ENCODE peak calls at places on chromosomes 4 and X, in eight cellular contexts. One of them, this sample, is unnamed.
A peak's percentile ranks its signal among the peaks of the same experiment; 100 is the strongest.

GRCh38 chr4:100754741-100755140 is 236.9 kb upstream of the EMCN start:
- DNase-seq in neuronal stem cell: no peak
- DNase-seq in uterus: no peak
- DNase-seq in tibial nerve: no peak
- DNase-seq in A549: no peak
- DNase-seq in left lung: no peak
- DNase-seq in Caco-2: no peak
- DNase-seq in CD4-positive, alpha-beta memory T cell: no peak
- DNase-seq in this sample: no peak

GRCh38 chrX:49071877-49072711 is 1.7 kb downstream of the PRAF2 start:
- DNase-seq in neuronal stem cell: no peak
- DNase-seq in uterus: peak; percentile 84
- DNase-seq in tibial nerve: peak; percentile 62
- DNase-seq in A549: no peak
- DNase-seq in left lung: peak; percentile 83
- DNase-seq in Caco-2: no peak
- DNase-seq in CD4-positive, alpha-beta memory T cell: no peak
- DNase-seq in this sample: no peak

GRCh38 chrX:16558489-16558888 is 91.5 kb upstream of the S100G start:
- DNase-seq in neuronal stem cell: no peak
- DNase-seq in uterus: no peak
- DNase-seq in tibial nerve: no peak
- DNase-seq in A549: no peak
- DNase-seq in left lung: no peak
- DNase-seq in Caco-2: no peak
- DNase-seq in CD4-positive, alpha-beta memory T cell: no peak
- DNase-seq in this sample: no peak

GRCh38 chr4:138828926-138829325 is 186.7 kb upstream of the NOCT start:
- DNase-seq in neuronal stem cell: no peak
- DNase-seq in uterus: no peak
- DNase-seq in tibial nerve: no peak
- DNase-seq in A549: no peak
- DNase-seq in left lung: no peak
- DNase-seq in Caco-2: no peak
- DNase-seq in CD4-positive, alpha-beta memory T cell: no peak
- DNase-seq in this sample: no peak

GRCh38 chr4:69749771-69750170 is 10.6 kb downstream of the SULT1B1 start:
- DNase-seq in neuronal stem cell: no peak
- DNase-seq in uterus: no peak
- DNase-seq in tibial nerve: no peak
- DNase-seq in A549: no peak
- DNase-seq in left lung: no peak
- DNase-seq in Caco-2: no peak
- DNase-seq in CD4-positive, alpha-beta memory T cell: no peak
- DNase-seq in this sample: no peak

GRCh38 chr4:47855350-47855749 is 17.5 kb upstream of the CORIN start:
- DNase-seq in neuronal stem cell: no peak
- DNase-seq in uterus: peak; percentile 37
- DNase-seq in tibial nerve: no peak
- DNase-seq in A549: no peak
- DNase-seq in left lung: no peak
- DNase-seq in Caco-2: no peak
- DNase-seq in CD4-positive, alpha-beta memory T cell: no peak
- DNase-seq in this sample: no peak

GRCh38 chrX:17374619-17375360 is at the start of gene NHS:
- DNase-seq in neuronal stem cell: peak; percentile 70
- DNase-seq in uterus: peak; percentile 69
- DNase-seq in tibial nerve: peak; percentile 51
- DNase-seq in A549: peak; percentile 87
- DNase-seq in left lung: peak; percentile 36
- DNase-seq in Caco-2: peak; percentile 59
- DNase-seq in CD4-positive, alpha-beta memory T cell: no peak
- DNase-seq in this sample: no peak

GRCh38 chr4:34771632-34772031 is 1472.7 kb downstream of the ARAP2 start:
- DNase-seq in neuronal stem cell: no peak
- DNase-seq in uterus: no peak
- DNase-seq in tibial nerve: no peak
- DNase-seq in A549: peak; percentile 28
- DNase-seq in left lung: no peak
- DNase-seq in Caco-2: no peak
- DNase-seq in CD4-positive, alpha-beta memory T cell: no peak
- DNase-seq in this sample: no peak

GRCh38 chr4:156946508-156947197 is 24.9 kb downstream of the PDGFC start:
- DNase-seq in neuronal stem cell: no peak
- DNase-seq in uterus: peak; percentile 78
- DNase-seq in tibial nerve: no peak
- DNase-seq in A549: peak; percentile 79
- DNase-seq in left lung: no peak
- DNase-seq in Caco-2: no peak
- DNase-seq in CD4-positive, alpha-beta memory T cell: no peak
- DNase-seq in this sample: no peak

GRCh38 chr4:145870155-145871020 is 68.2 kb downstream of the ZNF827 start:
- DNase-seq in neuronal stem cell: no peak
- DNase-seq in uterus: no peak
- DNase-seq in tibial nerve: no peak
- DNase-seq in A549: no peak
- DNase-seq in left lung: no peak
- DNase-seq in Caco-2: no peak
- DNase-seq in CD4-positive, alpha-beta memory T cell: no peak
- DNase-seq in this sample: no peak

GRCh38 chr4:166091914-166092510 is 219.0 kb downstream of the TLL1 start:
- DNase-seq in neuronal stem cell: peak; percentile 21
- DNase-seq in uterus: no peak
- DNase-seq in tibial nerve: no peak
- DNase-seq in A549: peak; percentile 24
- DNase-seq in left lung: no peak
- DNase-seq in Caco-2: no peak
- DNase-seq in CD4-positive, alpha-beta memory T cell: no peak
- DNase-seq in this sample: no peak

GRCh38 chrX:105006103-105006502 is 214.4 kb downstream of the TEX13A start:
- DNase-seq in neuronal stem cell: no peak
- DNase-seq in uterus: no peak
- DNase-seq in tibial nerve: no peak
- DNase-seq in A549: no peak
- DNase-seq in left lung: no peak
- DNase-seq in Caco-2: no peak
- DNase-seq in CD4-positive, alpha-beta memory T cell: no peak
- DNase-seq in this sample: no peak

GRCh38 chr4:139450586-139450985 is 3.3 kb upstream of the RAB33B start:
- DNase-seq in neuronal stem cell: no peak
- DNase-seq in uterus: no peak
- DNase-seq in tibial nerve: no peak
- DNase-seq in A549: no peak
- DNase-seq in left lung: no peak
- DNase-seq in Caco-2: no peak
- DNase-seq in CD4-positive, alpha-beta memory T cell: no peak
- DNase-seq in this sample: no peak

GRCh38 chr4:26248647-26249046 is 72.2 kb upstream of the RBPJ start:
- DNase-seq in neuronal stem cell: no peak
- DNase-seq in uterus: peak; percentile 52
- DNase-seq in tibial nerve: no peak
- DNase-seq in A549: no peak
- DNase-seq in left lung: no peak
- DNase-seq in Caco-2: no peak
- DNase-seq in CD4-positive, alpha-beta memory T cell: no peak
- DNase-seq in this sample: no peak

GRCh38 chrX:39577206-39577605 is 520.6 kb downstream of the BCOR start:
- DNase-seq in neuronal stem cell: no peak
- DNase-seq in uterus: no peak
- DNase-seq in tibial nerve: no peak
- DNase-seq in A549: no peak
- DNase-seq in left lung: no peak
- DNase-seq in Caco-2: no peak
- DNase-seq in CD4-positive, alpha-beta memory T cell: no peak
- DNase-seq in this sample: no peak

GRCh38 chr4:2247128-2248043 is 5.5 kb upstream of the HAUS3 start:
- DNase-seq in neuronal stem cell: no peak
- DNase-seq in uterus: peak; percentile 15
- DNase-seq in tibial nerve: no peak
- DNase-seq in A549: no peak
- DNase-seq in left lung: no peak
- DNase-seq in Caco-2: no peak
- DNase-seq in CD4-positive, alpha-beta memory T cell: no peak
- DNase-seq in this sample: no peak

GRCh38 chr4:120723986-120724385 is 198.5 kb downstream of the PRDM5 start:
- DNase-seq in neuronal stem cell: no peak
- DNase-seq in uterus: no peak
- DNase-seq in tibial nerve: no peak
- DNase-seq in A549: no peak
- DNase-seq in left lung: no peak
- DNase-seq in Caco-2: no peak
- DNase-seq in CD4-positive, alpha-beta memory T cell: no peak
- DNase-seq in this sample: no peak

GRCh38 chr4:76518241-76518640 is 83.2 kb downstream of the SHROOM3 start:
- DNase-seq in neuronal stem cell: no peak
- DNase-seq in uterus: no peak
- DNase-seq in tibial nerve: no peak
- DNase-seq in A549: no peak
- DNase-seq in left lung: no peak
- DNase-seq in Caco-2: no peak
- DNase-seq in CD4-positive, alpha-beta memory T cell: no peak
- DNase-seq in this sample: no peak

GRCh38 chrX:69083361-69083760 is 81.9 kb downstream of the PJA1 start:
- DNase-seq in neuronal stem cell: no peak
- DNase-seq in uterus: no peak
- DNase-seq in tibial nerve: no peak
- DNase-seq in A549: no peak
- DNase-seq in left lung: no peak
- DNase-seq in Caco-2: no peak
- DNase-seq in CD4-positive, alpha-beta memory T cell: no peak
- DNase-seq in this sample: no peak

GRCh38 chrX:2677764-2678163 is 13.3 kb upstream of the CD99 start:
- DNase-seq in neuronal stem cell: no peak
- DNase-seq in uterus: peak; percentile 87
- DNase-seq in tibial nerve: peak; percentile 51
- DNase-seq in A549: peak; percentile 88
- DNase-seq in left lung: peak; percentile 83
- DNase-seq in Caco-2: peak; percentile 49
- DNase-seq in CD4-positive, alpha-beta memory T cell: no peak
- DNase-seq in this sample: no peak

GRCh38 chr4:123811763-123812390 is 415.3 kb downstream of the SPRY1 start:
- DNase-seq in neuronal stem cell: no peak
- DNase-seq in uterus: no peak
- DNase-seq in tibial nerve: no peak
- DNase-seq in A549: no peak
- DNase-seq in left lung: no peak
- DNase-seq in Caco-2: no peak
- DNase-seq in CD4-positive, alpha-beta memory T cell: no peak
- DNase-seq in this sample: no peak

GRCh38 chr4:54032558-54033135 is 31.8 kb downstream of the CHIC2 start:
- DNase-seq in neuronal stem cell: no peak
- DNase-seq in uterus: no peak
- DNase-seq in tibial nerve: no peak
- DNase-seq in A549: no peak
- DNase-seq in left lung: no peak
- DNase-seq in Caco-2: no peak
- DNase-seq in CD4-positive, alpha-beta memory T cell: no peak
- DNase-seq in this sample: no peak
- H3K4me3 ChIP-seq in neuronal stem cell: no peak overlapping the region
- H3K4me3 ChIP-seq in uterus: no peak overlapping the region
- H3K4me3 ChIP-seq in tibial nerve: no peak overlapping the region
- H3K4me3 ChIP-seq in A549: no peak overlapping the region
- H3K4me3 ChIP-seq in left lung: no peak overlapping the region
- H3K4me3 ChIP-seq in Caco-2: no peak overlapping the region
- H3K4me3 ChIP-seq in CD4-positive, alpha-beta memory T cell: no peak overlapping the region
- H3K4me3 ChIP-seq in this sample: no peak overlapping the region

GRCh38 chrX:11665144-11666040 is at the start of gene ARHGAP6:
- DNase-seq in neuronal stem cell: peak; percentile 36
- DNase-seq in uterus: peak; percentile 69
- DNase-seq in tibial nerve: peak; percentile 13
- DNase-seq in A549: peak; percentile 30
- DNase-seq in left lung: peak; percentile 34
- DNase-seq in Caco-2: no peak
- DNase-seq in CD4-positive, alpha-beta memory T cell: no peak
- DNase-seq in this sample: no peak
- H3K4me3 ChIP-seq in neuronal stem cell: peak within 1 kb of the TSS; percentile 84
- H3K4me3 ChIP-seq in uterus: peak within 1 kb of the TSS; percentile 55
- H3K4me3 ChIP-seq in tibial nerve: peak within 1 kb of the TSS; percentile 24
- H3K4me3 ChIP-seq in A549: peak within 1 kb of the TSS; percentile 25
- H3K4me3 ChIP-seq in left lung: peak within 1 kb of the TSS; percentile 34
- H3K4me3 ChIP-seq in Caco-2: peak within 1 kb of the TSS; percentile 21
- H3K4me3 ChIP-seq in CD4-positive, alpha-beta memory T cell: no peak within 1 kb of the TSS
- H3K4me3 ChIP-seq in this sample: no peak within 1 kb of the TSS

GRCh38 chr4:168584321-168584771 is 87.5 kb downstream of the PALLD start:
- DNase-seq in neuronal stem cell: no peak
- DNase-seq in uterus: no peak
- DNase-seq in tibial nerve: no peak
- DNase-seq in A549: no peak
- DNase-seq in left lung: no peak
- DNase-seq in Caco-2: no peak
- DNase-seq in CD4-positive, alpha-beta memory T cell: no peak
- DNase-seq in this sample: no peak

GRCh38 chr4:168589154-168589553 is 92.3 kb downstream of the PALLD start:
- DNase-seq in neuronal stem cell: no peak
- DNase-seq in uterus: peak; percentile 79
- DNase-seq in tibial nerve: no peak
- DNase-seq in A549: peak; percentile 74
- DNase-seq in left lung: no peak
- DNase-seq in Caco-2: no peak
- DNase-seq in CD4-positive, alpha-beta memory T cell: no peak
- DNase-seq in this sample: no peak

GRCh38 chr4:168587326-168588125 is 90.7 kb downstream of the PALLD start:
- DNase-seq in neuronal stem cell: no peak
- DNase-seq in uterus: peak; percentile 76
- DNase-seq in tibial nerve: no peak
- DNase-seq in A549: peak; percentile 76
- DNase-seq in left lung: no peak
- DNase-seq in Caco-2: no peak
- DNase-seq in CD4-positive, alpha-beta memory T cell: no peak
- DNase-seq in this sample: no peak

GRCh38 chr4:168585168-168586091 is 88.6 kb downstream of the PALLD start:
- DNase-seq in neuronal stem cell: peak; percentile 65
- DNase-seq in uterus: peak; percentile 92
- DNase-seq in tibial nerve: peak; percentile 71
- DNase-seq in A549: peak; percentile 82
- DNase-seq in left lung: peak; percentile 76
- DNase-seq in Caco-2: peak; percentile 67
- DNase-seq in CD4-positive, alpha-beta memory T cell: no peak
- DNase-seq in this sample: no peak

DNA sequence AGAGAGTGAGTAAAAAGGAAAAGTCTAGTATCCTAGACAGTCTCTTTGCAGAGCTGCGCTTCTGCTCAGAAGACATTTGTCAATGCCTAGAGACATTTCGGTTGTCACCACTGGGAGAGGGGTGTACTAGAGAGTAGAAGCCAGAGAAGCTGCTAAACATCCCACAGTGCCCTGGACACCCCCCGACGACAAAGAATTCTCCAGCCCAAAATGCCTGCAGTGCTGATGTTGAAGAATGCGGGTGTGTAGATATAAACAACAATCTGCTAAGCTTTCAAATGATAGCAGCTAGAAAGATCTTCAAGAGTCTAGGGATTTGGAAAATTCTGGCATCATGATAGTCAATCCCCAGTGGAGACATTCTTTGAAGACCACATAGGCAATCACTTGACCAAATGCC is 90.1 kb downstream of the PALLD start:
- DNase-seq in neuronal stem cell: no peak
- DNase-seq in uterus: no peak
- DNase-seq in tibial nerve: no peak
- DNase-seq in A549: no peak
- DNase-seq in left lung: no peak
- DNase-seq in Caco-2: no peak
- DNase-seq in CD4-positive, alpha-beta memory T cell: no peak
- DNase-seq in this sample: no peak
- H3K4me3 ChIP-seq in neuronal stem cell: no peak overlapping the region
- H3K4me3 ChIP-seq in uterus: no peak overlapping the region
- H3K4me3 ChIP-seq in tibial nerve: no peak overlapping the region
- H3K4me3 ChIP-seq in A549: no peak overlapping the region
- H3K4me3 ChIP-seq in left lung: no peak overlapping the region
- H3K4me3 ChIP-seq in Caco-2: no peak overlapping the region
- H3K4me3 ChIP-seq in CD4-positive, alpha-beta memory T cell: no peak overlapping the region
- H3K4me3 ChIP-seq in this sample: no peak overlapping the region

GRCh38 chrX:5957506-5957905 is 271.2 kb downstream of the NLGN4X start:
- DNase-seq in neuronal stem cell: no peak
- DNase-seq in uterus: no peak
- DNase-seq in tibial nerve: no peak
- DNase-seq in A549: no peak
- DNase-seq in left lung: no peak
- DNase-seq in Caco-2: no peak
- DNase-seq in CD4-positive, alpha-beta memory T cell: no peak
- DNase-seq in this sample: no peak
- H3K4me3 ChIP-seq in neuronal stem cell: no peak overlapping the region
- H3K4me3 ChIP-seq in uterus: no peak overlapping the region
- H3K4me3 ChIP-seq in tibial nerve: no peak overlapping the region
- H3K4me3 ChIP-seq in A549: no peak overlapping the region
- H3K4me3 ChIP-seq in left lung: no peak overlapping the region
- H3K4me3 ChIP-seq in Caco-2: no peak overlapping the region
- H3K4me3 ChIP-seq in CD4-positive, alpha-beta memory T cell: no peak overlapping the region
- H3K4me3 ChIP-seq in this sample: no peak overlapping the region